ENCODE peak calls at places on chromosomes 1 and 21, in nine cellular contexts. A is uterus; F is A549; I is psoas muscle; T is neural progenitor cell; J is right atrium auricular region; R is CD4-positive, alpha-beta T cell; C is heart left ventricle; X is upper lobe of right lung. D is an unnamed sample.

GRCh38 chr1:36301220-36301619 is 4.9 kb upstream of the SH3D21 start:
- DNase-seq in X (no peak), F (no peak), R (no peak), I (no peak), C (no peak), J (no peak), A (no peak), T (no peak), D (no peak)

GRCh38 chr1:89820423-89821321 is at the start of gene LRRC8D:
- DNase-seq in F (peak; percentile 74), C (peak; percentile 86), X (peak; percentile 94), J (peak; percentile 90), I (peak; percentile 91), A (peak; percentile 66), T (peak; percentile 95), R (peak; percentile 40), D (peak; percentile 75)

GRCh38 chr1:223653015-223653414 is 12.5 kb downstream of the CAPN8 start:
- DNase-seq in A (no peak), R (no peak), J (no peak), C (no peak), T (peak; percentile 19), X (no peak), F (no peak), I (no peak), D (no peak)

GRCh38 chr1:10724948-10725852 is 71.2 kb downstream of the CASZ1 start:
- DNase-seq in X (peak; percentile 84), F (no peak), J (no peak), I (peak; percentile 95), A (peak; percentile 63), R (no peak), T (no peak), C (peak; percentile 71), D (no peak)

GRCh38 chr1:197868751-197869501 is 33.5 kb upstream of the C1orf53 start:
- DNase-seq in T (peak; percentile 76), J (no peak), I (no peak), A (no peak), C (no peak), F (peak; percentile 68), R (peak; percentile 12), X (no peak), D (no peak)

GRCh38 chr1:217272385-217272784 is 358.5 kb downstream of the GPATCH2 start:
- DNase-seq in T (no peak), J (no peak), R (no peak), F (no peak), X (no peak), I (no peak), A (no peak), C (no peak), D (no peak)

GRCh38 chr21:41071410-41071809 is 96.5 kb upstream of the BACE2 start:
- DNase-seq in C (no peak), T (peak; percentile 59), J (no peak), X (no peak), A (no peak), I (no peak), R (no peak), F (peak; percentile 4), D (no peak)

GRCh38 chr1:221487781-221488520 is 253.9 kb downstream of the DUSP10 start:
- DNase-seq in F (peak; percentile 74), A (no peak), X (no peak), J (no peak), C (no peak), T (no peak), I (no peak), R (no peak), D (no peak)

GRCh38 chr1:81801032-81801833 is 499 bp downstream of the ADGRL2 start:
- DNase-seq in T (peak; percentile 94), A (peak; percentile 74), C (peak; percentile 87), J (peak; percentile 81), I (peak; percentile 80), F (peak; percentile 85), R (no peak), X (peak; percentile 76), D (peak; percentile 84)

GRCh38 chr1:41618066-41618825 is 133.8 kb upstream of the EDN2 start:
- DNase-seq in F (no peak), X (peak; percentile 93), C (peak; percentile 79), A (peak; percentile 78), I (peak; percentile 93), J (peak; percentile 86), R (no peak), T (no peak), D (peak; percentile 79)

GRCh38 chr21:45698493-45698947 is 55.0 kb downstream of the PCBP3 start:
- DNase-seq in I (no peak), A (peak; percentile 34), R (no peak), C (peak; percentile 46), T (no peak), J (peak; percentile 65), F (no peak), X (no peak), D (no peak)

GRCh38 chr1:152182942-152183341 is 23.9 kb upstream of the RPTN start:
- DNase-seq in A (no peak), F (peak; percentile 58), T (no peak), X (no peak), R (no peak), J (no peak), C (no peak), I (no peak), D (no peak)

GRCh38 chr1:183000563-183000962 is 22.7 kb upstream of the LAMC1 start:
- DNase-seq in X (no peak), R (no peak), J (no peak), A (no peak), F (no peak), C (no peak), T (no peak), I (no peak), D (no peak)

GRCh38 chr1:55039342-55040082 is at the start of gene PCSK9:
- DNase-seq in I (no peak), A (no peak), T (peak; percentile 73), F (peak; percentile 49), R (no peak), C (no peak), J (no peak), X (peak; percentile 83), D (no peak)

GRCh38 chr1:22619252-22619651 is 17.2 kb upstream of the C1QA start:
- DNase-seq in A (no peak), C (no peak), R (no peak), X (no peak), F (no peak), T (no peak), I (no peak), J (no peak), D (no peak)

GRCh38 chr1:186869829-186870228 is 41.1 kb downstream of the PLA2G4A start:
- DNase-seq in I (no peak), A (no peak), X (no peak), T (no peak), F (no peak), J (no peak), C (no peak), R (no peak), D (no peak)

GRCh38 chr1:186872356-186872755 is 43.6 kb downstream of the PLA2G4A start:
- DNase-seq in F (no peak), I (no peak), J (no peak), R (no peak), A (no peak), C (no peak), X (no peak), T (peak; percentile 32), D (no peak)

GRCh38 chr1:186875874-186876273 is 47.1 kb downstream of the PLA2G4A start:
- DNase-seq in T (no peak), A (no peak), F (no peak), C (no peak), X (no peak), J (no peak), I (no peak), R (no peak), D (no peak)

GRCh38 chr1:186873687-186874086 is 44.9 kb downstream of the PLA2G4A start:
- DNase-seq in I (no peak), F (no peak), R (no peak), X (no peak), T (no peak), A (no peak), C (no peak), J (no peak), D (no peak)

GRCh38 chr1:186871784-186872183 is 43.0 kb downstream of the PLA2G4A start:
- DNase-seq in A (no peak), C (no peak), X (no peak), T (peak; percentile 26), R (no peak), J (no peak), F (no peak), I (no peak), D (no peak)
- TF ChIP-seq CTCF in A (no peak), C (no peak), X (no peak), T (no peak), R (no peak), J (no peak), F (no peak), I (no peak), D (no peak)

GRCh38 chr1:2229032-2229920 is 1.2 kb downstream of the SKI start:
- DNase-seq in J (no peak), X (peak; percentile 86), R (peak; percentile 36), A (peak; percentile 76), F (peak; percentile 68), C (peak; percentile 73), T (peak; percentile 78), I (peak; percentile 94), D (peak; percentile 90)

GRCh38 chr1:2228684-2229031 is 539 bp downstream of the SKI start:
- DNase-seq in J (no peak), R (no peak), I (no peak), F (peak; percentile 23), A (no peak), C (peak; percentile 27), X (no peak), T (no peak), D (no peak)

GRCh38 chr1:2231667-2232254 is 3.6 kb downstream of the SKI start:
- DNase-seq in C (peak; percentile 79), F (peak; percentile 35), X (peak; percentile 96), T (peak; percentile 75), J (peak; percentile 95), I (peak; percentile 90), R (peak; percentile 88), A (peak; percentile 87), D (peak; percentile 82)

GRCh38 chr1:2230781-2231666 is 2.9 kb downstream of the SKI start:
- DNase-seq in C (peak; percentile 31), J (no peak), R (peak; percentile 75), F (no peak), X (peak; percentile 75), T (no peak), I (peak; percentile 64), A (peak; percentile 58), D (peak; percentile 64)

GRCh38 chr1:2229921-2230700 is 2.0 kb downstream of the SKI start:
- DNase-seq in I (peak; percentile 70), J (no peak), X (peak; percentile 74), T (no peak), F (peak; percentile 43), C (peak; percentile 59), A (peak; percentile 57), R (peak; percentile 20), D (peak; percentile 63)
- H3K27ac ChIP-seq in I (peak overlapping the region; percentile 89), J (peak overlapping the region; percentile 93), X (peak overlapping the region; percentile 87), T (no peak overlapping the region), F (peak overlapping the region; percentile 83), C (peak overlapping the region; percentile 89), A (peak overlapping the region; percentile 83), R (peak overlapping the region; percentile 92), D (peak overlapping the region; percentile 90)

GRCh38 chr1:236608930-236609726 is 4.8 kb upstream of the HEATR1 start:
- DNase-seq in A (peak; percentile 48), F (peak; percentile 73), J (no peak), X (no peak), C (peak; percentile 60), R (no peak), I (peak; percentile 80), T (peak; percentile 72), D (peak; percentile 40)
- TF ChIP-seq CTCF in A (peak; percentile 54), F (peak; percentile 87), J (peak; percentile 73), X (peak; percentile 57), C (peak; percentile 68), R (no peak), I (peak; percentile 70), T (peak; percentile 77), D (no peak)

GRCh38 chr1:235500971-235501540 is 3.2 kb downstream of the B3GALNT2 start:
- DNase-seq in F (no peak), C (no peak), A (no peak), J (no peak), X (no peak), I (no peak), R (no peak), T (no peak), D (no peak)
- H3K27ac ChIP-seq in F (no peak overlapping the region), C (no peak overlapping the region), A (no peak overlapping the region), J (no peak overlapping the region), X (no peak overlapping the region), I (peak overlapping the region; percentile 99), R (no peak overlapping the region), T (no peak overlapping the region), D (no peak overlapping the region)

D was measured in ovary.